ENCODE peak calls at places on chromosome 13, in four cellular contexts. G, X, C and P are unnamed samples.

GRCh38 chr13:72198967-72199601 is 332.1 kb upstream of the DACH1 start:
- DNase-seq in C (no peak), X (no peak), G (no peak), P (no peak)

GRCh38 chr13:51222510-51223283 is 499 bp downstream of the FAM124A start:
- DNase-seq in C (no peak), G (no peak), X (no peak), P (no peak)

GRCh38 chr13:113322043-113322461 is 25.0 kb downstream of the LAMP1 start:
- DNase-seq in C (no peak), X (no peak), G (no peak), P (no peak)

GRCh38 chr13:35826626-35827254 is 304.4 kb downstream of the DCLK1 start:
- DNase-seq in C (no peak), X (no peak), G (no peak), P (no peak)

GRCh38 chr13:39347926-39348901 is 254.8 kb downstream of the LHFPL6 start:
- DNase-seq in C (no peak), G (no peak), X (no peak), P (no peak)

GRCh38 chr13:52780092-52780491 is 40.5 kb upstream of the CNMD start:
- DNase-seq in G (no peak), C (no peak), X (no peak), P (no peak)

GRCh38 chr13:51970251-51970793 is 40.9 kb downstream of the ATP7B start:
- DNase-seq in X (no peak), G (no peak), C (no peak), P (no peak)

GRCh38 chr13:51502206-51502651 is 49.4 kb upstream of the INTS6 start:
- DNase-seq in C (no peak), G (no peak), X (no peak), P (no peak)

GRCh38 chr13:37869756-37870488 is at the start of gene TRPC4:
- DNase-seq in C (no peak), X (peak), G (peak), P (no peak)

GRCh38 chr13:112642061-112642460 is 47.8 kb upstream of the ATP11A start:
- DNase-seq in G (no peak), X (no peak), C (no peak), P (no peak)

GRCh38 chr13:31786011-31786410 is 46.7 kb downstream of the RXFP2 start:
- DNase-seq in C (no peak), X (no peak), G (no peak), P (no peak)

GRCh38 chr13:33796095-33796494 is 21.9 kb upstream of the RFC3 start:
- DNase-seq in X (no peak), G (no peak), C (no peak), P (no peak)

GRCh38 chr13:50276550-50276949 is 261.3 kb downstream of the KCNRG start:
- DNase-seq in C (no peak), X (no peak), G (no peak), P (no peak)

GRCh38 chr13:43077446-43077845 is 54.1 kb downstream of the DNAJC15 start:
- DNase-seq in C (no peak), G (no peak), X (no peak), P (no peak)

GRCh38 chr13:63636231-63636993 is 2220.8 kb upstream of the PCDH20 start:
- DNase-seq in G (no peak), X (no peak), C (no peak), P (no peak)

GRCh38 chr13:65966991-65967451 is 1263.1 kb downstream of the PCDH9 start:
- DNase-seq in X (no peak), G (no peak), C (no peak), P (peak)

GRCh38 chr13:98478134-98479129 is 98.5 kb downstream of the STK24 start:
- DNase-seq in C (no peak), G (no peak), X (no peak), P (peak)

GRCh38 chr13:26600345-26600761 is 42.9 kb downstream of the WASF3 start:
- DNase-seq in X (peak), G (no peak), C (no peak), P (no peak)

GRCh38 chr13:101612736-101613135 is 160.3 kb downstream of the ITGBL1 start:
- DNase-seq in C (no peak), X (no peak), G (no peak), P (no peak)

GRCh38 chr13:23695711-23696512 is 125.7 kb downstream of the TNFRSF19 start:
- DNase-seq in G (no peak), X (no peak), C (peak), P (no peak)

GRCh38 chr13:79485014-79485441 is 4.1 kb downstream of the NDFIP2 start:
- DNase-seq in X (no peak), C (no peak), G (peak), P (no peak)

GRCh38 chr13:101706651-101707050 is 254.2 kb downstream of the ITGBL1 start:
- DNase-seq in C (no peak), G (peak), X (no peak), P (peak)

GRCh38 chr13:95137096-95137495 is 164.2 kb downstream of the ABCC4 start:
- DNase-seq in X (no peak), C (no peak), G (no peak), P (no peak)

GRCh38 chr13:27969073-27969865 is at the start of gene CDX2:
- DNase-seq in G (no peak), X (no peak), C (no peak), P (no peak)
- TF ChIP-seq POLR2A in G (no peak), X (no peak), C (no peak), P (no peak)

GRCh38 chr13:27679396-27679795 is 57.7 kb downstream of the POLR1D start:
- DNase-seq in C (no peak), X (no peak), G (no peak), P (no peak)

GRCh38 chr13:27678306-27679040 is 56.8 kb downstream of the POLR1D start:
- DNase-seq in G (no peak), X (no peak), C (no peak), P (no peak)

GRCh38 chr13:27679896-27680295 is 58.2 kb downstream of the POLR1D start:
- DNase-seq in C (no peak), X (no peak), G (no peak), P (no peak)

DNA sequence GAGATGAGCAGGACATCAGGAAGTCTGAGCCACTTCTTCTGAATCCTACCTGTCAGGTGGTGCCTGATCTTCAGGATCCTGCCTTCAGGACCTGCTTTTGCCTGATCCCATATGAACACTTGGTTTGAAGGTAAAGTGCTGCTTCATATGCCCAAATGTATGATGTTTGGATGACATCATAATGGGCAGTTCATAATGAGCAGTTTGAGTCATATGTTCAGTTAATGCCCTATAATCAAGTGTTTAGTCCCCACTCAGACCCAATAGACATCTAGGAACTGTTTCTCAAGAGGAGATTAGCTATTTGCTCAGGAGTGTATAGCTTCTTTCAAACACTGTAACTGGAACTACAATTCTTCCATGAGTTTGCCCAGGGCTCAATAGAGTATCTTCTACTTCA is 58.8 kb downstream of the POLR1D start:
- DNase-seq in X (no peak), G (no peak), C (no peak), P (no peak)
- TF ChIP-seq POLR2A in X (no peak), G (no peak), C (no peak), P (no peak)

DNA sequence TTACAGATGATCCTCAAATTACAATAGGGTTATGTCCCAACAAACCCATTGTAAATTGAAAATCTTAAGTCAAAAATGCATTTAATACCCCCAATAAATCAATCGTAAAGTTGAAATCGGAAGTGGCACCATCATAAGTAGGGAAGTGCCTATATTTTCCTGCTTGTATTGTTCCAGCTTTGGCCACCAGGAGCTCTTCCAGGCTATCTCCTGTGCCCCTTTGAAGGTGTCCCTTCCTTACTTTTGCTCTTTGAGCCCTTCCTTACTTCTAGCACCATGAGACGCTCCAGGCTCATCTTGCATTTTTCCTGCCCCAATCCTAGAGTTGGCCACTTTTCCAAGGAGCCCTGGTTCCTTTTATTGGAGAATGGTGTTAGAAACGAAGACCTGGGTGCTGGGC is 163.0 kb upstream of the TSC22D1 start:
- DNase-seq in X (no peak), C (no peak), G (no peak), P (no peak)
- TF ChIP-seq POLR2A in X (no peak), C (no peak), G (no peak), P (no peak)

GRCh38 chr13:67230774-67231480 is 791 bp upstream of the PCDH9 start:
- DNase-seq in C (no peak), G (peak), X (peak), P (peak)
- TF ChIP-seq POLR2A in C (no peak), G (no peak), X (no peak), P (no peak)